ENCODE peak calls at places on chromosomes 7 and 10, in six cellular contexts. U, C, F, W, T and S are unnamed samples.

GRCh38 chr7:115475206-115475605 is 553.3 kb downstream of the MDFIC start:
- DNase-seq in C (no peak), W (no peak), T (no peak), U (no peak), F (no peak), S (no peak)

GRCh38 chr7:132965951-132966350 is 115.9 kb downstream of the CHCHD3 start:
- DNase-seq in F (no peak), C (no peak), T (no peak), W (no peak), U (no peak), S (no peak)

GRCh38 chr7:22865607-22865970 is 42.9 kb upstream of the TOMM7 start:
- DNase-seq in W (no peak), F (no peak), U (peak), C (no peak), T (no peak), S (no peak)

GRCh38 chr7:157719705-157720655 is 383.2 kb downstream of the DNAJB6 start:
- DNase-seq in W (no peak), F (no peak), T (no peak), U (no peak), C (no peak), S (no peak)

GRCh38 chr7:102101111-102101551 is 185.5 kb upstream of the SH2B2 start:
- DNase-seq in T (no peak), U (no peak), W (no peak), C (no peak), F (no peak), S (no peak)

GRCh38 chr7:14973712-14974428 is 71.3 kb upstream of the DGKB start:
- DNase-seq in W (no peak), U (peak), T (no peak), F (no peak), C (no peak), S (no peak)

GRCh38 chr7:83832009-83832408 is 183.1 kb upstream of the SEMA3E start:
- DNase-seq in T (no peak), U (no peak), C (no peak), F (no peak), W (no peak), S (no peak)

GRCh38 chr7:86002858-86003257 is 640.9 kb upstream of the GRM3 start:
- DNase-seq in C (no peak), W (no peak), T (no peak), F (no peak), U (no peak), S (no peak)

GRCh38 chr10:96719850-96720421 is 378 bp downstream of the PIK3AP1 start:
- DNase-seq in W (peak), T (peak), C (peak), U (no peak), F (peak), S (no peak)

GRCh38 chr7:137717811-137718271 is 128.9 kb downstream of the DGKI start:
- DNase-seq in U (peak), F (no peak), W (no peak), T (no peak), C (no peak), S (no peak)

GRCh38 chr10:101285519-101286070 is 56.3 kb upstream of the LBX1 start:
- DNase-seq in W (no peak), U (no peak), F (no peak), T (no peak), C (no peak), S (no peak)

GRCh38 chr10:131898713-131899112 is 2.1 kb upstream of the PPP2R2D start:
- DNase-seq in U (no peak), W (no peak), F (no peak), T (no peak), C (no peak), S (no peak)

GRCh38 chr7:984361-985126 is 1.6 kb downstream of the CYP2W1 start:
- DNase-seq in U (no peak), C (no peak), T (no peak), W (no peak), F (no peak), S (no peak)

GRCh38 chr10:28815681-28816080 is 138.4 kb downstream of the BAMBI start:
- DNase-seq in F (no peak), T (no peak), U (no peak), W (no peak), C (no peak), S (no peak)

GRCh38 chr10:117504601-117505000 is 37.9 kb upstream of the EMX2 start:
- DNase-seq in W (no peak), F (no peak), U (peak), C (no peak), T (no peak), S (no peak)

GRCh38 chr10:115026041-115026779 is 67.0 kb upstream of the ATRNL1 start:
- DNase-seq in C (no peak), W (no peak), T (no peak), U (no peak), F (no peak), S (no peak)

GRCh38 chr10:126777726-126778125 is 107.2 kb upstream of the C10orf90 start:
- DNase-seq in W (no peak), T (no peak), C (no peak), F (no peak), U (no peak), S (no peak)

GRCh38 chr10:113911839-113912238 is 57.4 kb downstream of the NHLRC2 start:
- DNase-seq in F (no peak), U (no peak), T (no peak), C (no peak), W (no peak), S (no peak)

GRCh38 chr10:113916053-113916452 is 61.6 kb downstream of the NHLRC2 start:
- DNase-seq in U (no peak), W (no peak), C (no peak), F (no peak), T (no peak), S (no peak)

GRCh38 chr10:113915540-113915939 is 61.1 kb downstream of the NHLRC2 start:
- DNase-seq in C (no peak), W (no peak), F (no peak), U (no peak), T (no peak), S (no peak)

GRCh38 chr10:113912582-113912981 is 58.1 kb downstream of the NHLRC2 start:
- DNase-seq in C (no peak), W (no peak), F (no peak), U (no peak), T (no peak), S (no peak)

DNA sequence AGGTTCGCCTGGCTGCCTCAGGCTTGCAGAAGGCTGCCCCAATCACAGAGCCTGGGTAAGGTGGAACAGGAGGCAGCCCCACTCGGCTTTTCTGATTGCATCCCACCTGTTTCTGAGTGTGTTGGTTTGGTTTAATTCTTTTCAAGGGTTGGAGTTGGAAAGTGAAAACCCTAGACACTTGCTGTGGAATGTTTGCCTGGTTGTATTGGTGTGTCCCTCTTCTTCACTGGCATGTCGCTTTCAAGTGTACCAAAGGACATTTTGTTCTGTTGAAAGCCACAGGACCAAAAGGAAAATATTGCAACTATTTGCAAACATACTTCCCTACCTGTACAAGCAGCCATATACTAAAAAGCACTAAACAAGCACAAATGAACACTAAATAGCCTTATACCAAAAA is 60.5 kb downstream of the NHLRC2 start:
- DNase-seq in W (no peak), U (no peak), T (no peak), C (no peak), F (no peak), S (no peak)
- H3K4me3 ChIP-seq in W (no peak), U (no peak), T (no peak), C (no peak), F (no peak), S (no peak)

GRCh38 chr7:36906956-36907355 is 182.7 kb upstream of the AOAH start:
- DNase-seq in C (no peak), T (no peak), F (no peak), W (no peak), U (no peak), S (no peak)

GRCh38 chr7:36904101-36904500 is 179.8 kb upstream of the AOAH start:
- DNase-seq in F (no peak), U (no peak), T (no peak), W (no peak), C (no peak), S (no peak)

GRCh38 chr7:36905836-36906235 is 181.5 kb upstream of the AOAH start:
- DNase-seq in C (no peak), T (no peak), U (no peak), W (no peak), F (no peak), S (no peak)

GRCh38 chr7:36904802-36905201 is 180.5 kb upstream of the AOAH start:
- DNase-seq in W (no peak), T (no peak), F (no peak), U (no peak), C (peak), S (no peak)

DNA sequence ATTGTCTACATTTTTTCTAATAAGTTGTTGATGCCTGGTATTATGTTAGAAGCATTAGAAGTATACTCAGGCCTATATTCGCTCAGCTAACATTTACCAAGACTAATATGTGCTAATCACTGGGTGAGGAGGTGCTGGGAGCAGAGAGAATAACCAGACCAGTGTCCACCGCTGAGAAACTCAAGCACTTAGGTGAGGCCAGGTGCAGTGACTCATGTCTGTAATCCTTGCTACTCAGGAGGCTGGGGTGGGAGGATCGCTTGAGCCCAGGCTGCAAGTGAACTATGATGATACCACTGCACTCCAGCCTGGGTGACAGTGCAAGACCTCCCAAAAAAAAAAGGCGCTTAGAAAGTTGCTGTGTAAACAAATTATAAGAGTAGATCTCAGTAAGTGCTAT is 182.2 kb upstream of the AOAH start:
- DNase-seq in T (no peak), W (no peak), U (no peak), C (peak), F (no peak), S (no peak)
- H3K27ac ChIP-seq in T (no peak), W (no peak), U (no peak), C (peak), F (no peak), S (no peak)

GRCh38 chr10:75623310-75623940 is 192.0 kb downstream of the LRMDA start:
- DNase-seq in W (no peak), F (no peak), T (no peak), U (no peak), C (no peak), S (no peak)
- H3K4me3 ChIP-seq in W (no peak), F (peak), T (no peak), U (no peak), C (no peak), S (no peak)

GRCh38 chr7:2819161-2819953 is 24.8 kb downstream of the GNA12 start:
- DNase-seq in T (no peak), W (no peak), C (peak), F (no peak), U (no peak), S (no peak)

GRCh38 chr7:2821161-2821841 is 22.8 kb downstream of the GNA12 start:
- DNase-seq in W (no peak), C (peak), T (no peak), U (peak), F (no peak), S (no peak)

GRCh38 chr7:2821842-2822507 is 22.1 kb downstream of the GNA12 start:
- DNase-seq in W (no peak), C (no peak), T (no peak), U (peak), F (no peak), S (no peak)

GRCh38 chr7:2819954-2820397 is 24.1 kb downstream of the GNA12 start:
- DNase-seq in U (no peak), T (no peak), F (no peak), W (no peak), C (no peak), S (no peak)

DNA sequence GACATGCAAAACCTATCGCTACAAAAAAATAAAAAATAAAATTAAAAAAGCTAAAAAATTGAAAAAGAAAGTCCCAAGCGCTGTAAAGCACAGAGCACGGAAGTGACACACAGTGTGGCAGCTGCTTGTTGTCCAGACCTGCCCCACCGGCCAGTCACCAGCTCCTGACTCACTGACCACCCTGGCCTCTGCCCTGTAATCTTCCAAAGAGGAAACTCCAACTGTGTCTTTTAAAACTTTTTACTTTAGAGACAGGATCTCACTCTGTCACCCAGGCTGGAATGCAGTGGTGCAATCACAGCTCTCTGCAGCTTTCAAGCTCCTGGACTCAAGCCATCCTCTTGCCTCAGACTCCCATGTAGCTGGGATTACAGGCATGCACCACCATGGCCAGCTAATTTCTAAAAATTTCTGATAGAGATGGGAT is 23.6 kb downstream of the GNA12 start:
- DNase-seq in U (peak), F (peak), W (no peak), T (peak), C (peak), S (peak)
- H3K27ac ChIP-seq in U (peak), F (peak), W (peak), T (peak), C (peak), S (peak)

GRCh38 chr10:6171891-6172354 is 30.8 kb upstream of the PFKFB3 start:
- DNase-seq in U (peak), T (peak), C (peak), F (no peak), W (no peak), S (peak)
- H3K4me3 ChIP-seq in U (peak), T (no peak), C (no peak), F (no peak), W (no peak), S (no peak)

DNA sequence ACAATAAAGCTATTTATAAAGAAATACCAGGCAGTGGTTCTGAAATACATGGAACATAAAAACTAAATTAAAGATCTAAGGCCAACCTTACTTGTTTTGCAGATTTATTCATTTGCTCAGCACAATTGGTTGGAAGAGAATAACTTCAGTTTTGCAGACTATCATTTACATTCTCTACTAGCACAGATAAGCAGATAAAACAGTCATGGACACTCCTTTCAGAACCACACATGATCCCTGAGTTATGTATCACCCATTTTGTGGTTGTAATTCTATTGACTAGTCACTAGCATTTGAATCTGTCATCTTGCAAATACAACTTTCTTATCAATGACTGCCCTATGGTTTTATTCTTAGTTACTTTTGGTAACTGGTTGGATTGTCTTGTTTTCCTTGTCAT is 45.1 kb downstream of the PRKAR2B start:
- DNase-seq in T (no peak), C (no peak), F (no peak), W (no peak), U (no peak), S (no peak)
- H3K27ac ChIP-seq in T (no peak), C (no peak), F (no peak), W (no peak), U (no peak), S (no peak)